ENCODE peak calls at places on chromosomes 1 and 21, in five cellular contexts. B is K562, P is HCT116, C is upper lobe of left lung, V is GM12878. M is an unnamed sample.

GRCh38 chr1:58885998-58886397 is 102.2 kb upstream of the JUN start:
- ATAC-seq in P (no peak), C (no peak), V (no peak), B (no peak), M (no peak)

GRCh38 chr1:81801834-81802531 is 1.2 kb downstream of the ADGRL2 start:
- ATAC-seq in V (peak; percentile 38), C (peak; percentile 68), P (no peak), B (no peak), M (peak; percentile 46)

GRCh38 chr1:33111965-33112364 is 31.0 kb downstream of the AZIN2 start:
- ATAC-seq in P (peak; percentile 69), B (no peak), V (peak; percentile 79), C (no peak), M (no peak)

GRCh38 chr1:193113258-193113991 is 8.2 kb upstream of the GLRX2 start:
- ATAC-seq in B (peak; percentile 68), C (no peak), V (no peak), P (no peak), M (no peak)

GRCh38 chr21:37077403-37077802 is 4.3 kb downstream of the TTC3 start:
- ATAC-seq in C (no peak), B (no peak), P (no peak), V (no peak), M (no peak)

GRCh38 chr1:6734579-6735397 is 33.2 kb upstream of the DNAJC11 start:
- ATAC-seq in B (no peak), C (no peak), V (no peak), P (no peak), M (no peak)

GRCh38 chr1:208985231-208985630 is 598.3 kb upstream of the CAMK1G start:
- ATAC-seq in B (no peak), V (no peak), C (no peak), P (no peak), M (no peak)

GRCh38 chr21:46239817-46240325 is 11.3 kb upstream of the LSS start:
- ATAC-seq in P (no peak), C (no peak), B (no peak), V (no peak), M (no peak)

DNA sequence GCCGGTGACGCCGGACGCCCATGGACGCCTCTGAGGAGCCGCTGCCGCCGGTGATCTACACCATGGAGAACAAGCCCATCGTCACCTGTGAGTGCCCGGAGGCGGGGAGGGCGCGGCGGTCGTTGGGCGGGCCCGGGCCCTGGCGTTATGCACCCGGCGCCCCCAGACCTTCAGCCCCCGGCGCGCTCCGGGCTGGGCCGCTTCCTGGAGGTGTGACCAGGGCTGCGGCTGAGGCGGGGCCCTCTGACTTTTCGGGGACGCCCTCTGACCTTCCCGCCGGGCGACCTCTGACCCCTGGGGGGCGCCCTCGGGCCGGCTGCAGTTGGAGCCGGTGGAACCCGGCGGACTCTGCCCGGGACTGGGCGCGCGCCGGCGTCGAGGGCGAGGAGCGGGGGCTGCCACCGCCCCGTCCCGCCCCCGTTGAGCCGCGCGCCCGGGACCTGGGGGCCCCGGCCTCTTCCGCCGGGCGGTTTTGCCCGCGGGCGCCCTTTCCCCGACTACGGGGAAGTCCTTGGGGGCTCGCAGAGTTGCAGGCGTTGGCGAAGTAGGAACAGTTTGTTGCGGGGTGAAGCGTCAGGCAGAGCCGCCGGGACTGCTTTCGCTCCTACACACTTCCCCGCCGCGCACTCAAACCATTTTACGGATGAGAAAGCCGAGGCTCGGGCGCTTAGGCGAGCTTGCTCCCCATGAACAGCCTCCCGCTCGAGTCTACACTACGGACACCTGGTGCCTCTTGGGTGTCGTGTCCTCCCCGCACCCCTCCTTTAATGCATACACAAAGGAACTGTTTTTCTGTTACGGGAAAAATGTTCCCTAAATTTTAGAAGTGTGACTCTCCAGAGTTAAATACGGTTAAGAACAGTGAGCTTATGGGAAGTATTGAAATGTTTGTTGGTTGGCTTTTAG is 618 bp downstream of the TRAPPC10 start:
- ATAC-seq in P (peak; percentile 65), V (peak; percentile 73), B (peak; percentile 79), C (peak; percentile 77), M (peak; percentile 69)
- TF ChIP-seq CTCF in P (no peak), V (peak; percentile 58), B (peak; percentile 72), C (peak; percentile 18), M (peak; percentile 10)

GRCh38 chr1:223756806-223757700 is 44.7 kb downstream of the CAPN2 start:
- ATAC-seq in V (no peak), P (no peak), C (no peak), B (no peak), M (no peak)

GRCh38 chr1:223756002-223756775 is 43.9 kb downstream of the CAPN2 start:
- ATAC-seq in V (no peak), C (no peak), B (no peak), P (no peak), M (no peak)

GRCh38 chr1:223760833-223761232 is 48.5 kb downstream of the CAPN2 start:
- ATAC-seq in C (no peak), P (no peak), B (no peak), V (no peak), M (no peak)

GRCh38 chr1:223759273-223759672 is 46.9 kb downstream of the CAPN2 start:
- ATAC-seq in B (peak; percentile 76), C (no peak), V (no peak), P (peak; percentile 26), M (no peak)

DNA sequence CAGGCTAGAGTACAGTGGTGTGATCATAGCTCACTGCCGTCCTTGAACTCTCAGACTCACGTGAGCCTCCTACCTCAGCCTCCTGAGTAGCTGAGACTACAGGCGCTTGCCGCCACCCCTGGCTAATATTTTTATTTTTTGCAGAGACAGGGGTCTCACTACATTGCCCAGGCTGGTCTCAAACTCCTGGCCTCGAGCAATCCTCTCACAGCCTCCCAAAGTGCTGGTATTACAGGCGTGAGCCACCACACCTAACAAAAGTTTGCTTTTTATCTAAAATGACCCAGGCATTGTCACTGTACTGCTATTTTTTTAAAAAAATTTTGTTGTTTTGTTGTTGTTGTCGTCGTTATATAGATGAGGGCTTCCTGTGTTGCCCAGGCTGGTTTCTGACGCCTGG is 46.4 kb downstream of the CAPN2 start:
- ATAC-seq in C (no peak), P (no peak), B (no peak), V (no peak), M (no peak)
- TF ChIP-seq POLR2AphosphoS5 in C (no peak), P (no peak), B (no peak), V (no peak), M (no peak)

GRCh38 chr1:60132985-60133673 is 59.6 kb upstream of the C1orf87 start:
- ATAC-seq in B (no peak), C (peak; percentile 72), P (no peak), V (no peak), M (no peak)
- H3K27ac ChIP-seq in B (no peak overlapping the region), C (no peak overlapping the region), P (no peak overlapping the region), V (no peak overlapping the region), M (no peak overlapping the region)

GRCh38 chr1:161784963-161785362 is 18.8 kb downstream of the ATF6 start:
- ATAC-seq in P (no peak), V (no peak), C (peak; percentile 45), B (no peak), M (no peak)

GRCh38 chr1:161790587-161791317 is 24.6 kb downstream of the ATF6 start:
- ATAC-seq in B (no peak), C (no peak), P (no peak), V (no peak), M (no peak)

GRCh38 chr1:161782886-161783285 is 16.8 kb downstream of the ATF6 start:
- ATAC-seq in P (no peak), C (no peak), B (no peak), V (no peak), M (no peak)

GRCh38 chr1:161791889-161792655 is 26.0 kb downstream of the ATF6 start:
- ATAC-seq in V (no peak), P (no peak), C (no peak), B (no peak), M (no peak)

DNA sequence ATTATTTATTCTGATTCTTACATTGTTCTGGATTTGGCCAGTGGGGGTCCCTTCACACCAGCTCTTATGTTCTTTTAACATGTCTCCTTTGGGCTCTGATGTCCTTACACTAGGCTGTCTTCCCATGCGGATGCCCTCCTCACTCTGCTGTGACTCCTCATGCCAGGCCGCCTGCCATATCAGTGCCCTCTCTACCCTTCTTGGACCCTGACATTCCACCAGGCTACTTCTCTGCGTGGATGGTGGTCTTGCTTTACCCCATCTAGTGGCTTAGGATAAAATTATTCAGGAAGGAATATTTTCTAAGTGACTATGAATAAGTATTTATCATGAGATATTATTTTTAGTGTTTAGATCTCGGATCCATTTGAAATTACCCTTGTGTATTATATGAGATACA is 21.2 kb downstream of the ATF6 start:
- ATAC-seq in V (no peak), C (no peak), P (no peak), B (no peak), M (no peak)
- TF ChIP-seq CTCF in V (no peak), C (no peak), P (peak; percentile 34), B (peak; percentile 22), M (no peak)

DNA sequence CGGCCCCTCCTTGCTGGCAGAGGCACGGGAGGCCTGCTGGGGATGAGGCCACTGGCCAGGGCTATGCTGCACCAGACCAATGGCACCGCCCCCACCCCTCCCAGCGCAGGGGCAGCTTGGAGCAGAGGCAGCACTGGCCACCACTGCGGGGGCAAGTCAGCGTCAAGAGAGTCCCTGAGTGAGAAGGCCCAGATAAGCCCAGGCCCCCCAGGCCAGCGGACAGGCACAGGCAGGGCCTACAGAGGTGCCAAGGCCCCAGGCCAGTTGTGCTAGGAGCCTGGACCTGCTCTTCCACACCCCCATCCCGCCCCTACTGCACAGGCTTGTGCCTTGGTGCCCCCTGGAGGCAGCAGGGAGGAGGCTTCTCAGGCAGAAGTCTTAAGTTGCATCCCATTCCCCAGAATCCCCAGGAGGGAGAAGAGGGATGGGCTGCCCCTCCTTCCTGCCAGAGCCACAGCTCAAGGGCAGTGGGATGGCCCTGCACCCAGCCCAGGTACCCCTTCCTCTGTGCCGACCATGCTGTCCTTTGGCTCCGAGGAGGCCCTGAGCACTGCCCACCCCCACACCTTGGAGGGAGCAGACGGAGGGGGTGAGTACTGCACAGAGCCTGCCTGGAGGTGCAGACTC is 35.8 kb downstream of the EPHX1 start:
- ATAC-seq in P (peak; percentile 94), B (peak; percentile 90), C (peak; percentile 86), V (peak; percentile 36), M (peak; percentile 86)
- TF ChIP-seq POLR2AphosphoS5 in P (peak; percentile 18), B (no peak), C (no peak), V (no peak), M (peak; percentile 55)

GRCh38 chr21:34620084-34620665 is 5.3 kb upstream of the RCAN1 start:
- ATAC-seq in V (no peak), P (no peak), B (no peak), C (no peak), M (no peak)
- H3K27ac ChIP-seq in V (no peak overlapping the region), P (no peak overlapping the region), B (no peak overlapping the region), C (no peak overlapping the region), M (no peak overlapping the region)

GRCh38 chr1:156492013-156492590 is 8.5 kb downstream of the MEF2D start:
- ATAC-seq in P (no peak), V (peak; percentile 7), B (peak; percentile 7), C (no peak), M (no peak)

GRCh38 chr1:156489166-156489934 is 11.2 kb downstream of the MEF2D start:
- ATAC-seq in V (peak; percentile 16), B (peak; percentile 60), P (peak; percentile 25), C (peak; percentile 2), M (peak; percentile 51)

GRCh38 chr1:156489935-156490293 is 10.7 kb downstream of the MEF2D start:
- ATAC-seq in P (peak; percentile 3), B (no peak), V (no peak), C (no peak), M (peak; percentile 5)

GRCh38 chr1:156491151-156491949 is 9.2 kb downstream of the MEF2D start:
- ATAC-seq in C (peak; percentile 26), P (no peak), B (peak; percentile 55), V (no peak), M (no peak)

GRCh38 chr1:156490401-156491032 is 10.1 kb downstream of the MEF2D start:
- ATAC-seq in P (peak; percentile 71), V (peak; percentile 4), B (peak; percentile 12), C (peak; percentile 45), M (peak; percentile 47)
- TF ChIP-seq CTCF in P (peak; percentile 17), V (no peak), B (no peak), C (peak; percentile 45), M (peak; percentile 31)

M was measured in gastroesophageal sphincter.